ENCODE peak calls at places on chromosomes 3 and 15, in four cellular contexts. Q is fibroblast of mammary gland, D is left ventricle myocardium inferior, C is astrocyte of the spinal cord. X is an unnamed sample.

GRCh38 chr15:90436952-90437351 is 48.9 kb downstream of the IQGAP1 start:
- DNase-seq in Q (no peak), D (no peak), C (no peak), X (no peak)

GRCh38 chr3:46110701-46111493 is 83.6 kb upstream of the XCR1 start:
- DNase-seq in Q (peak), D (no peak), C (peak), X (no peak)

GRCh38 chr3:35744419-35744818 is 105.1 kb downstream of the ARPP21 start:
- DNase-seq in Q (no peak), D (no peak), C (no peak), X (no peak)

GRCh38 chr3:85912981-85913380 is 954.2 kb downstream of the CADM2 start:
- DNase-seq in Q (no peak), D (no peak), C (peak), X (no peak)

GRCh38 chr15:57307527-57308193 is 68.6 kb upstream of the CGNL1 start:
- DNase-seq in Q (no peak), D (no peak), C (no peak), X (no peak)

GRCh38 chr3:139122221-139122581 is 77.5 kb upstream of the PRR23C start:
- DNase-seq in Q (peak), D (no peak), C (no peak), X (no peak)

GRCh38 chr3:156230291-156230900 is 110.0 kb downstream of the KCNAB1 start:
- DNase-seq in Q (peak), D (no peak), C (no peak), X (no peak)

GRCh38 chr3:136250862-136251460 is 821 bp downstream of the PCCB start:
- DNase-seq in Q (peak), D (peak), C (peak), X (no peak)

GRCh38 chr15:73800662-73801345 is 47.7 kb upstream of the INSYN1 start:
- DNase-seq in Q (peak), D (peak), C (peak), X (no peak)

GRCh38 chr3:153145454-153145853 is 16.6 kb upstream of the RAP2B start:
- DNase-seq in Q (peak), D (no peak), C (no peak), X (no peak)

GRCh38 chr3:162224736-162225135 is 728.1 kb downstream of the OTOL1 start:
- DNase-seq in Q (peak), D (no peak), C (no peak), X (no peak)

GRCh38 chr3:177460100-177460499 is 262.8 kb upstream of the TBL1XR1 start:
- DNase-seq in Q (no peak), D (no peak), C (no peak), X (no peak)

GRCh38 chr3:52327486-52328290 is 11.6 kb downstream of the DNAH1 start:
- DNase-seq in Q (no peak), D (no peak), C (no peak), X (no peak)

GRCh38 chr3:158094917-158095301 is 11.3 kb downstream of the SHOX2 start:
- DNase-seq in Q (no peak), D (no peak), C (no peak), X (no peak)

GRCh38 chr15:77059761-77060345 is 11.1 kb downstream of the TSPAN3 start:
- DNase-seq in Q (no peak), D (no peak), C (no peak), X (no peak)

GRCh38 chr3:118736107-118736506 is 298.5 kb downstream of the IGSF11 start:
- DNase-seq in Q (no peak), D (no peak), C (no peak), X (no peak)

GRCh38 chr15:57734860-57735259 is 28.3 kb downstream of the POLR2M start:
- DNase-seq in Q (no peak), D (no peak), C (no peak), X (no peak)

GRCh38 chr3:156151824-156152428 is 31.5 kb downstream of the KCNAB1 start:
- DNase-seq in Q (peak), D (peak), C (peak), X (peak)

GRCh38 chr15:78311292-78311691 is 11.9 kb upstream of the SKIC8 start:
- DNase-seq in Q (no peak), D (no peak), C (no peak), X (no peak)

GRCh38 chr15:88663216-88663615 is 24.4 kb downstream of the ISG20 start:
- DNase-seq in Q (no peak), D (no peak), C (no peak), X (peak)

GRCh38 chr3:83890039-83890762 is 1068.6 kb upstream of the CADM2 start:
- DNase-seq in Q (peak), D (no peak), C (peak), X (no peak)

GRCh38 chr3:15768421-15769255 is 29.1 kb downstream of the ANKRD28 start:
- DNase-seq in Q (peak), D (no peak), C (peak), X (no peak)

GRCh38 chr3:108554913-108555571 is 34.2 kb downstream of the CIP2A start:
- DNase-seq in Q (no peak), D (no peak), C (no peak), X (no peak)

GRCh38 chr3:97871206-97871605 is 49.4 kb downstream of the CRYBG3 start:
- DNase-seq in Q (peak), D (no peak), C (peak), X (no peak)

GRCh38 chr3:50464578-50464977 is 38.9 kb downstream of the CACNA2D2 start:
- DNase-seq in Q (no peak), D (no peak), C (no peak), X (no peak)

GRCh38 chr3:50473768-50474167 is 29.7 kb downstream of the CACNA2D2 start:
- DNase-seq in Q (no peak), D (peak), C (no peak), X (no peak)

GRCh38 chr3:50472958-50473357 is 30.5 kb downstream of the CACNA2D2 start:
- DNase-seq in Q (no peak), D (no peak), C (no peak), X (no peak)

GRCh38 chr3:50466177-50466576 is 37.3 kb downstream of the CACNA2D2 start:
- DNase-seq in Q (no peak), D (no peak), C (no peak), X (no peak)

GRCh38 chr3:50467932-50468331 is 35.5 kb downstream of the CACNA2D2 start:
- DNase-seq in Q (no peak), D (no peak), C (no peak), X (no peak)
- TF ChIP-seq CTCF in Q (no peak), D (no peak), C (no peak), X (no peak)

GRCh38 chr15:30941520-30941919 is 37.8 kb downstream of the FAN1 start:
- DNase-seq in Q (no peak), D (no peak), C (no peak), X (no peak)
- TF ChIP-seq CTCF in Q (no peak), D (no peak), C (no peak), X (no peak)

GRCh38 chr3:88057650-88058321 is 1.0 kb downstream of the CGGBP1 start:
- DNase-seq in Q (peak), D (no peak), C (peak), X (no peak)
- TF ChIP-seq CTCF in Q (peak), D (no peak), C (peak), X (no peak)

GRCh38 chr3:197501879-197502620 is 53.7 kb downstream of the BDH1 start:
- DNase-seq in Q (peak), D (no peak), C (peak), X (no peak)
- TF ChIP-seq CTCF in Q (peak), D (peak), C (peak), X (peak)

GRCh38 chr3:182837855-182838454 is 44.7 kb downstream of the ATP11B start:
- DNase-seq in Q (peak), D (no peak), C (peak), X (no peak)
- TF ChIP-seq CTCF in Q (peak), D (peak), C (peak), X (peak)

GRCh38 chr3:127746400-127747057 is 73.8 kb downstream of the ABTB1 start:
- DNase-seq in Q (no peak), D (peak), C (no peak), X (no peak)
- TF ChIP-seq CTCF in Q (no peak), D (peak), C (peak), X (no peak)

DNA sequence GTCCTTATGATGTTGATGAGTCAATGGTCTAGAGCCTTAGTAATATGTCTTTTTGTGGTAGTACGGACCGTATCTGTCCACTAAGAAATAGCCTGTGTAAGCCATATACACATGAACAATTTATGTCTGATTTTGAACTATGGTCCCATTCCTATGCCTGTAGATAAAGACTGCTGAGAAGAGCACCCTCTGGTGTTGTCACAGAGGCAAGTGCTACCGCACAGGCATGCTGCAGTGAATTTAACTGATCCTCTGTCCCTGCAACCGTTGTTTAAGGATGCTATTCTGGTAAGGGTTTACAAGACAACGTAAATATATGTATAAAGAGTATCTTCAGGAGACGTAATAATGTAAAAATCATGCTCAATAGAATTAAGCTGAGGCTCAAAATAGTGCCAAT is 170.7 kb downstream of the UBE3A start:
- DNase-seq in Q (no peak), D (no peak), C (no peak), X (no peak)
- TF ChIP-seq CTCF in Q (no peak), D (peak), C (no peak), X (peak)